ENCODE peak calls at places on chromosomes 12 and 14, in four cellular contexts. One of them, this sample, is unnamed.

GRCh38 chr12:96053476-96054261 is 18.3 kb upstream of the LTA4H start:
- DNase-seq in cardiac fibroblast: no peak
- DNase-seq in GM23248: no peak
- DNase-seq in uterus: no peak
- DNase-seq in this sample: no peak

GRCh38 chr14:22545842-22546721 is 42.9 kb downstream of the DAD1 start:
- DNase-seq in GM23248: peak; percentile 91
- DNase-seq in cardiac fibroblast: peak; percentile 82
- DNase-seq in uterus: no peak
- DNase-seq in this sample: peak; percentile 60

GRCh38 chr12:51334774-51335173 is 10.8 kb upstream of the BIN2 start:
- DNase-seq in GM23248: peak; percentile 34
- DNase-seq in cardiac fibroblast: peak; percentile 20
- DNase-seq in uterus: no peak
- DNase-seq in this sample: no peak

GRCh38 chr12:77324763-77325468 is 259.5 kb upstream of the E2F7 start:
- DNase-seq in cardiac fibroblast: peak; percentile 67
- DNase-seq in uterus: peak; percentile 71
- DNase-seq in GM23248: peak; percentile 91
- DNase-seq in this sample: peak; percentile 25

GRCh38 chr12:103833095-103833777 is 7.8 kb downstream of the NT5DC3 start:
- DNase-seq in cardiac fibroblast: peak; percentile 18
- DNase-seq in uterus: no peak
- DNase-seq in GM23248: peak; percentile 85
- DNase-seq in this sample: no peak

GRCh38 chr14:59482120-59482434 is 2.1 kb downstream of the L3HYPDH start:
- DNase-seq in cardiac fibroblast: no peak
- DNase-seq in uterus: no peak
- DNase-seq in GM23248: no peak
- DNase-seq in this sample: no peak

GRCh38 chr14:92507174-92507768 is 6.3 kb upstream of the RIN3 start:
- DNase-seq in cardiac fibroblast: no peak
- DNase-seq in GM23248: no peak
- DNase-seq in uterus: no peak
- DNase-seq in this sample: no peak

GRCh38 chr14:75654127-75654732 is 6.4 kb downstream of the ERG28 start:
- DNase-seq in uterus: peak; percentile 80
- DNase-seq in cardiac fibroblast: peak; percentile 80
- DNase-seq in GM23248: peak; percentile 71
- DNase-seq in this sample: no peak

GRCh38 chr12:110234197-110235154 is 46.6 kb upstream of the ATP2A2 start:
- DNase-seq in GM23248: peak; percentile 53
- DNase-seq in cardiac fibroblast: peak; percentile 48
- DNase-seq in uterus: no peak
- DNase-seq in this sample: no peak

GRCh38 chr12:15749937-15750336 is 39.3 kb downstream of the EPS8 start:
- DNase-seq in cardiac fibroblast: no peak
- DNase-seq in GM23248: no peak
- DNase-seq in uterus: no peak
- DNase-seq in this sample: no peak

GRCh38 chr14:101743701-101744100 is 17.8 kb upstream of the PPP2R5C start:
- DNase-seq in GM23248: no peak
- DNase-seq in cardiac fibroblast: no peak
- DNase-seq in uterus: no peak
- DNase-seq in this sample: no peak

GRCh38 chr12:9721394-9722092 is 11.4 kb downstream of the CLECL1 start:
- DNase-seq in GM23248: peak; percentile 49
- DNase-seq in uterus: no peak
- DNase-seq in cardiac fibroblast: peak; percentile 58
- DNase-seq in this sample: no peak

GRCh38 chr14:61475316-61475715 is 153.9 kb downstream of the PRKCH start:
- DNase-seq in GM23248: peak; percentile 88
- DNase-seq in cardiac fibroblast: peak; percentile 92
- DNase-seq in uterus: no peak
- DNase-seq in this sample: peak; percentile 57

GRCh38 chr14:61476105-61476736 is 154.8 kb downstream of the PRKCH start:
- DNase-seq in cardiac fibroblast: no peak
- DNase-seq in uterus: no peak
- DNase-seq in GM23248: peak; percentile 9
- DNase-seq in this sample: no peak

GRCh38 chr14:61478971-61479473 is 157.6 kb downstream of the PRKCH start:
- DNase-seq in cardiac fibroblast: no peak
- DNase-seq in uterus: no peak
- DNase-seq in GM23248: no peak
- DNase-seq in this sample: no peak

GRCh38 chr14:61477845-61478438 is 156.6 kb downstream of the PRKCH start:
- DNase-seq in GM23248: peak; percentile 64
- DNase-seq in cardiac fibroblast: peak; percentile 67
- DNase-seq in uterus: no peak
- DNase-seq in this sample: no peak

GRCh38 chr14:61476737-61477410 is 155.5 kb downstream of the PRKCH start:
- DNase-seq in cardiac fibroblast: peak; percentile 99
- DNase-seq in uterus: peak; percentile 37
- DNase-seq in GM23248: peak; percentile 85
- DNase-seq in this sample: peak; percentile 95
- H3K4me3 ChIP-seq in cardiac fibroblast: no peak overlapping the region
- H3K4me3 ChIP-seq in uterus: no peak overlapping the region
- H3K4me3 ChIP-seq in GM23248: no peak overlapping the region
- H3K4me3 ChIP-seq in this sample: peak overlapping the region; percentile 8

GRCh38 chr12:30447061-30447750 is 248.5 kb downstream of the IPO8 start:
- DNase-seq in cardiac fibroblast: peak; percentile 76
- DNase-seq in GM23248: peak; percentile 11
- DNase-seq in uterus: no peak
- DNase-seq in this sample: no peak
- H3K4me3 ChIP-seq in cardiac fibroblast: no peak overlapping the region
- H3K4me3 ChIP-seq in GM23248: no peak overlapping the region
- H3K4me3 ChIP-seq in uterus: no peak overlapping the region
- H3K4me3 ChIP-seq in this sample: no peak overlapping the region

DNA sequence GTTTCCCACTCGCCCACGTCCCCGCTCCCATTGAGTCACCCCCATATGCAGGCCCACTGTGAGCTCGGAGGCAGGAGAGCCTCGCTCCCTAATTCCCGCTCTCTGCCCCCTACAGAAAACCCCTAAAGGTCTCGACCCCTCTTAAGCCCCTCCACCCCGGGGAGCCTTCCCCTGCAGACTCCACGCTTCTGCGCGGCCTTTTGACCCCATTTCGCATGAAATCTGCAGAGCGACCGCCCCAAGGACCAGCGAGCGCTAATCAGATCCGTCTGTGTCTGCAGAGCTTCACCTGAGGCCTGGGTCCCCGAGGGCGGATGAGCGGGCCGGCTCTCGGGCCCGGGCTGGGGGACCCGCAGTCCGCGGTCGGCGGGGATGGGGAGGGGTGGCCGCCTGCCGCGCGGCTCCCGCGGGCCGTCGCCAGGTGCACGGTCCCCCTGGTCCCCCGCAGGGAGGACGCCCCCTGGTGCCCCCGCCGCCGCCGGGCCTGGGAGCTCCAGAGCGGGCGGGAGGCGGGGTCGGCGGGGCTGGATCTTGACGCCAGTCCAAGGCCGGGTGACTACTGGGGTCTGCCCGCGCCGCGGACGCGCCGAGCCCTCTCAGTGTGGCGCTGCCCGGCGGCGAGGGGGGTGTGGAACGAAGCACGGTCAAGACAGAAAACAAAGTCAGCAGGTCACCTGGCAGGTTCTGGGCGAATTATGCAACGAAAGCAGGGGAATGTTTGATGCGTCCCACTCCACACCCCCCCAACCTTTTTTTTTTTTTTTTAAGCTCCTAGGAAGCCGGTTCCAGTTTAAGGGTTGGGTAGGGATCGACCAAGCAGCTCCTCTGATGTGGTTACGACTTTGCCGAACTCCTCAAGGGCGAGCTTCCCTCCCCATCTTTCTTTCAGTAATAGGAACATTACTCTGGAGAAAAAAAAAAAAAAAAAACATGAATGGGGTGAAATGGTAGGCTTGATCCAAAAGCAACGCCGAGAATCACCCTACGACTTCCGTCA is 9.9 kb downstream of the BMP4 start:
- DNase-seq in cardiac fibroblast: no peak
- DNase-seq in GM23248: no peak
- DNase-seq in uterus: no peak
- DNase-seq in this sample: no peak
- H3K4me3 ChIP-seq in cardiac fibroblast: no peak overlapping the region
- H3K4me3 ChIP-seq in GM23248: no peak overlapping the region
- H3K4me3 ChIP-seq in uterus: peak overlapping the region; percentile 20
- H3K4me3 ChIP-seq in this sample: no peak overlapping the region

DNA sequence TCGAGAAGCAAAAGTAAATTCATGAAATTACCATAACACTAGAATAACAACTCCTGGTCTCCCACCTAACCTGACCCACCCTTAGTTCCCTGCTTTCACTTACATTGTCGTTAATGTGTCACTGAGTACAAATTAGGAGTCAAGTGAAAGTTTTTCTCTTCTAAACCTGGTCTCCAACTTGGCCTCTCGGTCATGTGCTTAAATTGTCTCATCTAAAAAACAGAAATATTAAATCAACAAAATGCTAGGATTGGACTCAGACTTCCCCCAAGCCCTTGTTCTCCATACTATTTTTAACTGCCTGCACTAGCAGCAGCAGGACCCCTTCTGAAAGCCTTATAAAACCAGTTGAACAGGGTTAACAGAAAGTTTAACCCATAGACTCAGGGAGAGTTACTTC is 1.8 kb upstream of the BTG1 start:
- DNase-seq in cardiac fibroblast: peak; percentile 14
- DNase-seq in uterus: no peak
- DNase-seq in GM23248: no peak
- DNase-seq in this sample: no peak
- H3K4me3 ChIP-seq in cardiac fibroblast: no peak overlapping the region
- H3K4me3 ChIP-seq in uterus: peak overlapping the region; percentile 69
- H3K4me3 ChIP-seq in GM23248: peak overlapping the region; percentile 78
- H3K4me3 ChIP-seq in this sample: peak overlapping the region; percentile 20

GRCh38 chr14:89618309-89618708 is 201.3 kb upstream of the FOXN3 start:
- DNase-seq in cardiac fibroblast: peak; percentile 37
- DNase-seq in GM23248: peak; percentile 64
- DNase-seq in uterus: no peak
- DNase-seq in this sample: no peak
- H3K4me3 ChIP-seq in cardiac fibroblast: peak overlapping the region; percentile 71
- H3K4me3 ChIP-seq in GM23248: peak overlapping the region; percentile 91
- H3K4me3 ChIP-seq in uterus: peak overlapping the region; percentile 61
- H3K4me3 ChIP-seq in this sample: peak overlapping the region; percentile 69

GRCh38 chr14:68625366-68626090 is 167.3 kb downstream of the ZFP36L1 start:
- DNase-seq in uterus: no peak
- DNase-seq in GM23248: no peak
- DNase-seq in cardiac fibroblast: no peak
- DNase-seq in this sample: no peak

GRCh38 chr14:68627868-68628604 is 164.8 kb downstream of the ZFP36L1 start:
- DNase-seq in uterus: no peak
- DNase-seq in cardiac fibroblast: no peak
- DNase-seq in GM23248: no peak
- DNase-seq in this sample: no peak

GRCh38 chr14:68628605-68629310 is 164.1 kb downstream of the ZFP36L1 start:
- DNase-seq in cardiac fibroblast: no peak
- DNase-seq in GM23248: no peak
- DNase-seq in uterus: no peak
- DNase-seq in this sample: no peak

GRCh38 chr14:68626386-68626785 is 166.5 kb downstream of the ZFP36L1 start:
- DNase-seq in uterus: no peak
- DNase-seq in GM23248: peak; percentile 22
- DNase-seq in cardiac fibroblast: no peak
- DNase-seq in this sample: no peak

DNA sequence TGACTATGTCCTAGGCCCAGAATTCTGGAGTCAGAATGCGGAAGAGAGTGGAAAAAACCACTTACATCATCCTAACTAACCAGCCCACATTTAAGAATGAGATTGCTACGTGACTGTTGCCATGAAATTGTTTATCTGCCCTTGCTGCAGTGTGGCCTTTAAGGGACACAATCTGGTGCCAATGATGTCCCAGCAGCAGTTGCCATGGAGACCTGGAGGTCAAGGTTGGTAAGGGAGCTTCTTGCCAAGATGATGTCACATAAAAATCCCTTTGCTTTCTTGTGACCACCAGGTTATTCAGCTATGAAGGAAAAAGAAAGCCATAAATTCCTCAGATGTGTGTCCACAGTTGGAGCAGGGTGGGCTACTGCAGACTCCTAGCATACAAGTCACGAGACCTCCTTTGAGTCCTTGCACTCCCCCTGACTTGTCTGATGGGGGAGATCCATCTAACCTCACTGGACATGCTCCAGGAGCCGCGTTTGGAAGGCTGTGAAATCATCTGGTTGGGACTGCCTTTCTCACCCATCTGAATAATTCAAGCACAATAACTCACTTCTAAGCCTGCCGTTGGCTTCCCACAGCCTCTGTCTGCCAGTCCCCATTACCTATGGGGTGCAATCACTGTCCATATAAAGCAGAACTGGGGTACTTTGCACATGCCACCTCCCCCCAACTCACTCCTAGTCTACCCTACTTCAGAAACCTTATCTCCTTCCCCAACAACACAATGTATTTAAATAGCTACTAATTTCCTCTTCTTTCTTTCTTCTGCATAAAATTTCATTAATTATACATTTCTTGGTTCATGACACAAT is 165.6 kb downstream of the ZFP36L1 start:
- DNase-seq in GM23248: no peak
- DNase-seq in cardiac fibroblast: peak; percentile 11
- DNase-seq in uterus: no peak
- DNase-seq in this sample: no peak
- H3K4me3 ChIP-seq in GM23248: no peak overlapping the region
- H3K4me3 ChIP-seq in cardiac fibroblast: no peak overlapping the region
- H3K4me3 ChIP-seq in uterus: no peak overlapping the region
- H3K4me3 ChIP-seq in this sample: no peak overlapping the region

This sample was measured in skeletal muscle cell.